ENCODE peak calls at places on chromosomes 16 and 17, in four cellular contexts. Z is effector memory CD4-positive, alpha-beta T cell; S is thoracic aorta; V is upper lobe of right lung. U is an unnamed sample.

GRCh38 chr17:56715613-56716357 is 117.9 kb downstream of the C17orf67 start:
- DNase-seq in V (peak), S (peak), Z (peak), U (peak)

GRCh38 chr16:1494129-1494640 is 1.0 kb downstream of the TELO2 start:
- DNase-seq in Z (no peak), V (peak), S (no peak), U (no peak)

GRCh38 chr17:17467720-17468119 is 9.1 kb upstream of the MED9 start:
- DNase-seq in S (no peak), Z (no peak), V (no peak), U (no peak)

GRCh38 chr17:19378416-19379293 is at the start of gene MAPK7:
- DNase-seq in Z (no peak), S (no peak), V (peak), U (no peak)

GRCh38 chr17:1224330-1224729 is 44.5 kb upstream of the ABR start:
- DNase-seq in Z (no peak), V (no peak), S (no peak), U (no peak)

GRCh38 chr17:35930211-35931065 is at the start of gene RDM1:
- DNase-seq in Z (peak), V (peak), S (no peak), U (no peak)

GRCh38 chr17:10172778-10173177 is 25.6 kb downstream of the GAS7 start:
- DNase-seq in S (no peak), V (no peak), Z (no peak), U (no peak)

GRCh38 chr17:8300629-8301242 is 5.5 kb upstream of the SLC25A35 start:
- DNase-seq in V (no peak), S (no peak), Z (peak), U (peak)

GRCh38 chr17:65902831-65903549 is 288.9 kb downstream of the CEP112 start:
- DNase-seq in S (no peak), V (no peak), Z (no peak), U (no peak)

GRCh38 chr16:57178793-57179212 is 7.0 kb downstream of the PSME3IP1 start:
- DNase-seq in V (no peak), Z (no peak), S (no peak), U (no peak)

GRCh38 chr17:49442051-49442450 is 27.4 kb upstream of the PHB1 start:
- DNase-seq in V (no peak), Z (no peak), S (no peak), U (no peak)

GRCh38 chr17:63480192-63480784 is 3.4 kb downstream of the ACE start:
- DNase-seq in S (no peak), V (no peak), Z (no peak), U (no peak)

GRCh38 chr17:63478814-63479494 is 2.1 kb downstream of the ACE start:
- DNase-seq in V (peak), S (peak), Z (peak), U (no peak)

GRCh38 chr17:63480826-63481487 is 4.1 kb downstream of the ACE start:
- DNase-seq in S (no peak), V (no peak), Z (no peak), U (no peak)

GRCh38 chr17:63481488-63481870 is 4.6 kb downstream of the ACE start:
- DNase-seq in Z (no peak), V (no peak), S (no peak), U (no peak)

GRCh38 chr17:63479495-63480184 is 2.8 kb downstream of the ACE start:
- DNase-seq in V (no peak), S (no peak), Z (no peak), U (no peak)
- H3K27ac ChIP-seq in V (no peak), S (no peak), Z (no peak), U (no peak)

GRCh38 chr17:29731589-29731929 is 108.8 kb upstream of the CORO6 start:
- DNase-seq in V (no peak), S (no peak), Z (no peak), U (no peak)

GRCh38 chr17:29733151-29733550 is 110.4 kb upstream of the CORO6 start:
- DNase-seq in V (no peak), S (no peak), Z (no peak), U (no peak)

GRCh38 chr17:29732613-29733012 is 109.9 kb upstream of the CORO6 start:
- DNase-seq in Z (no peak), S (no peak), V (no peak), U (no peak)

GRCh38 chr17:29732209-29732608 is 109.5 kb upstream of the CORO6 start:
- DNase-seq in V (no peak), S (no peak), Z (no peak), U (no peak)

GRCh38 chr17:29734640-29735039 is 111.9 kb upstream of the CORO6 start:
- DNase-seq in V (no peak), Z (no peak), S (no peak), U (no peak)
- H3K27ac ChIP-seq in V (no peak), Z (no peak), S (no peak), U (no peak)

GRCh38 chr16:81551141-81551808 is 106.7 kb downstream of the CMIP start:
- DNase-seq in Z (no peak), V (peak), S (no peak), U (no peak)
- H3K27ac ChIP-seq in Z (no peak), V (peak), S (no peak), U (peak)

GRCh38 chr16:53910990-53911389 is 207.0 kb downstream of the FTO start:
- DNase-seq in Z (no peak), V (no peak), S (no peak), U (no peak)

GRCh38 chr16:53911506-53911905 is 207.6 kb downstream of the FTO start:
- DNase-seq in Z (no peak), V (no peak), S (no peak), U (no peak)

GRCh38 chr16:53913920-53914319 is 210.0 kb downstream of the FTO start:
- DNase-seq in Z (no peak), S (no peak), V (no peak), U (no peak)

GRCh38 chr16:53912155-53912554 is 208.2 kb downstream of the FTO start:
- DNase-seq in S (no peak), Z (no peak), V (no peak), U (no peak)

DNA sequence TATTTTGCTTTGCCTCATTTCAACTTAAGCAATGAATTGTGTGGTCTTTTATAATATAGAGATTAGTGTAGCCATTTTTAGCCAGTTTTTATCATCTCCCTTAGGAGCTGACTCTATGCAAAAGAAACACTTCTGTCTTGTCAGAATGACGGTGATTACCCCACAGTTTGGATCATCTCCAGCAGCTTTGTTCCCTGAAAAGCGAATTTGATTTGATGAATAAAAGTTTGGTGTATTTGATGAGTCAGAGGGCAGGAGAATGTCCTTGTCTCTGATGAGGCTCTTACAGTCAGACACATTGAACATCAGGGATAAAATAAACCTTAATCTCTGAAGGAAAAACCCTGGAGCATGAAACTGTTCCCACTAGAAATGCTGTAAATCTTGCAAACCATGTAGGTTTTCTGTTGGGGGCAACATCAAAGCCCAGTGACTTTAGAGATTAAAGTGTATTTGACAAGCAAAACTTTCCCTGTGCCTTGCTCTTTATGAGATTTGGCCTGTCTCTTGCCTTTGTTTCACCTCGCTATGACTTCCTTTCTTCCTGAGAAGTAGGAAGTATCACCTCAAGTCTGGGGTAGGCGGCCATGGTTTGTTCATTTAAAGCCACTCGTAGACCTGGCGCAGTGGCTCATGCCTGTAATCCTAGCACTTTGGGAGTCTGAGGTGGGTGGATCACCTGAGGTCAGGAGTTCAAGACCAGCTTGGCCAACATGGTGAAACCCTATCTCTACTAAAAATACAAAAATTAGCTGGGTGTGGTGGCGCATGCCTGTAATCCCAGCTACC is 209.3 kb downstream of the FTO start:
- DNase-seq in V (no peak), S (no peak), Z (no peak), U (no peak)
- H3K27ac ChIP-seq in V (no peak), S (no peak), Z (no peak), U (no peak)

GRCh38 chr16:30429678-30430427 is at the start of gene DCTPP1:
- DNase-seq in V (peak), Z (peak), S (peak), U (peak)

GRCh38 chr16:30429418-30429677 is 482 bp downstream of the DCTPP1 start:
- DNase-seq in Z (no peak), S (no peak), V (no peak), U (no peak)

GRCh38 chr16:30428055-30428454 is 1.8 kb downstream of the DCTPP1 start:
- DNase-seq in Z (no peak), V (no peak), S (no peak), U (no peak)

GRCh38 chr16:30434852-30435251 is 5.0 kb upstream of the DCTPP1 start:
- DNase-seq in S (no peak), V (no peak), Z (no peak), U (no peak)

GRCh38 chr16:30430428-30430970 is 669 bp upstream of the DCTPP1 start:
- DNase-seq in V (no peak), S (no peak), Z (peak), U (no peak)
- H3K27ac ChIP-seq in V (peak), S (peak), Z (peak), U (peak)

DNA sequence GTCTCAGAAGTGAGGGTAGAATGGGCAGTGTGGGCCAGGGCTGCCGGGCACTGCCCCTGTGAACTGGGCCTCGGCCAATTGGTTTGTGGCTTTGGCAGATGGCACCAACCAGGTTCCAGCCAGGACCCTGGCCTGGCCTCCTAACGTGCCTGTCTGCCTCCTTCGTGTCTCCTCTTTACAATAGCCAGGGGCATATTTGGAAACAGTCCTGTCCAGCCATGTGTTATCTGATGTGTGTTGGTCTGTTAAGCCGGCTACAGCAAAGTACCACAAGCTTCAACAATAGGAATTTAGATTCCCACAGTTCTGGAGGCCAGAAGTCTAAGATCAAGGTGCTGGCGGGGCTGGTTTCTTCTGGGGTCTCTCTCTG is 14.6 kb downstream of the CRISPLD2 start:
- DNase-seq in S (no peak), Z (no peak), V (no peak), U (no peak)
- H3K27ac ChIP-seq in S (no peak), Z (no peak), V (peak), U (peak)

U was measured in ascending aorta.